ENCODE peak calls at places on chromosome X, in five cellular contexts. X, P, J, L and Q are unnamed samples.

GRCh38 chrX:99777912-99778311 is 632.2 kb downstream of the PCDH19 start:
- DNase-seq in X (no peak), P (no peak), J (no peak), L (no peak), Q (no peak)

GRCh38 chrX:54509401-54509800 is 13.4 kb upstream of the FGD1 start:
- DNase-seq in L (no peak), X (no peak), J (no peak), P (no peak), Q (no peak)

GRCh38 chrX:72609313-72609712 is 36.7 kb upstream of the HDAC8 start:
- DNase-seq in J (peak; percentile 46), P (no peak), L (no peak), X (no peak), Q (no peak)

GRCh38 chrX:47568656-47569295 is 7.8 kb downstream of the ARAF start:
- DNase-seq in L (no peak), P (no peak), J (peak; percentile 40), X (no peak), Q (no peak)

GRCh38 chrX:29947225-29947624 is 268.1 kb upstream of the MAGEB2 start:
- DNase-seq in J (no peak), P (no peak), L (no peak), X (no peak), Q (no peak)

GRCh38 chrX:20968996-20969395 is 405.2 kb upstream of the CNKSR2 start:
- DNase-seq in P (no peak), X (no peak), J (peak; percentile 73), L (no peak), Q (no peak)

GRCh38 chrX:74534569-74535038 is 79.8 kb downstream of the RLIM start:
- DNase-seq in P (no peak), L (no peak), X (no peak), J (no peak), Q (peak; percentile 30)

GRCh38 chrX:133402042-133402453 is 13.2 kb downstream of the GPC4 start:
- DNase-seq in P (no peak), L (no peak), X (no peak), J (no peak), Q (no peak)

GRCh38 chrX:69524765-69525164 is 20.6 kb downstream of the NALF2 start:
- DNase-seq in P (no peak), L (no peak), X (no peak), J (no peak), Q (no peak)

GRCh38 chrX:108312938-108313337 is 125.3 kb downstream of the COL4A6 start:
- DNase-seq in J (peak; percentile 94), X (no peak), L (no peak), P (peak; percentile 49), Q (no peak)

GRCh38 chrX:31178769-31179125 is 106.9 kb upstream of the FTHL17 start:
- DNase-seq in P (no peak), J (no peak), X (no peak), L (no peak), Q (peak; percentile 6)

GRCh38 chrX:120575379-120576114 is 14.8 kb upstream of the CUL4B start:
- DNase-seq in L (no peak), P (no peak), J (no peak), X (no peak), Q (no peak)

GRCh38 chrX:16946971-16947562 is 609 bp downstream of the REPS2 start:
- DNase-seq in J (no peak), P (no peak), X (no peak), L (peak; percentile 47), Q (peak; percentile 9)

GRCh38 chrX:40172169-40172979 is 74.6 kb upstream of the BCOR start:
- DNase-seq in J (peak; percentile 49), P (peak; percentile 78), X (no peak), L (peak; percentile 83), Q (peak; percentile 58)

GRCh38 chrX:30228526-30228925 is 1.9 kb upstream of the MAGEB3 start:
- DNase-seq in J (no peak), L (no peak), P (no peak), X (no peak), Q (no peak)

GRCh38 chrX:107530141-107530540 is 80.7 kb downstream of the FRMPD3 start:
- DNase-seq in J (no peak), X (no peak), P (no peak), L (no peak), Q (no peak)

GRCh38 chrX:139932077-139932900 is 564 bp downstream of the ATP11C start:
- DNase-seq in L (peak; percentile 72), X (peak; percentile 43), J (peak; percentile 31), P (peak; percentile 76), Q (peak; percentile 61)

GRCh38 chrX:39492495-39493162 is 605.1 kb downstream of the BCOR start:
- DNase-seq in J (no peak), L (peak; percentile 64), P (no peak), X (no peak), Q (no peak)

GRCh38 chrX:11757729-11758399 is at the start of gene MSL3:
- DNase-seq in L (peak; percentile 77), P (peak; percentile 75), X (peak; percentile 51), J (peak; percentile 50), Q (peak; percentile 78)

GRCh38 chrX:3370656-3371055 is 24.2 kb upstream of the MXRA5 start:
- DNase-seq in L (no peak), P (no peak), J (no peak), X (no peak), Q (no peak)

GRCh38 chrX:110045421-110045820 is 42.5 kb downstream of the TMEM164 start:
- DNase-seq in P (no peak), L (no peak), X (no peak), J (no peak), Q (no peak)

GRCh38 chrX:36957425-36958328 is 50.5 kb upstream of the FAM47C start:
- DNase-seq in X (no peak), L (no peak), P (no peak), J (no peak), Q (no peak)

GRCh38 chrX:6777211-6778002 is 242.5 kb upstream of the VCX3A start:
- DNase-seq in J (no peak), X (peak; percentile 35), P (no peak), L (no peak), Q (peak; percentile 6)

GRCh38 chrX:52277666-52278065 is 91.2 kb upstream of the XAGE2 start:
- DNase-seq in L (no peak), P (no peak), X (no peak), J (no peak), Q (no peak)

GRCh38 chrX:23434356-23434884 is 99.8 kb downstream of the PTCHD1 start:
- DNase-seq in L (peak; percentile 58), P (peak; percentile 74), J (peak; percentile 48), X (no peak), Q (no peak)

GRCh38 chrX:47623540-47624027 is 3.9 kb upstream of the SYN1 start:
- DNase-seq in L (peak; percentile 75), J (no peak), X (peak; percentile 27), P (peak; percentile 59), Q (no peak)

GRCh38 chrX:136639506-136640176 is 8.3 kb upstream of the CD40LG start:
- DNase-seq in X (no peak), J (peak; percentile 20), L (no peak), P (no peak), Q (no peak)

GRCh38 chrX:45363596-45363995 is 162.9 kb upstream of the DIPK2B start:
- DNase-seq in L (no peak), J (no peak), P (no peak), X (peak; percentile 27), Q (no peak)

GRCh38 chrX:123188081-123188480 is 4.0 kb downstream of the GRIA3 start:
- DNase-seq in X (no peak), L (no peak), P (no peak), J (no peak), Q (no peak)

GRCh38 chrX:102930990-102931756 is 5.9 kb upstream of the RAB40AL start:
- DNase-seq in J (peak; percentile 86), P (no peak), L (no peak), X (no peak), Q (no peak)

DNA sequence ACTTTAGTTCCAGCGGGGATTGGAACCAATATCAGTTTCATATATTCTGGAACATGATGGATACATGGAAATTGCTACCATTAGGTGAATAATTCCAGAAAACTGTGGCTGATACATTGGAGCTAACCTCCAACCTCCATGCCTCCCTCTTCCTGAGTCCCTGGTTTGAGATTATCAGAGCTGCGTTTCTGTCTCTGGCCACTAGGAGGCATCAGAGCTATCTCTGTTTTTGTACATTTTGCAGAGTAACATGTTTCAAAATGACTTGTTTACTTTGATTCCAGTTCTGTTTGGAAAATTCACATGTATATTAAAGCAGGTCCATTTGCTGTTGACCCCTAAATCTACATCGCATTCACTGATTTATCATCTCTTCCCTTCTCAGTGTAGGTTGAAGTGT is 2.4 kb upstream of the RAB40AL start:
- DNase-seq in X (peak; percentile 15), P (no peak), L (no peak), J (peak; percentile 67), Q (no peak)
- TF ChIP-seq CTCF in X (peak; percentile 71), P (peak; percentile 30), L (no peak), J (peak; percentile 74), Q (peak; percentile 89)

GRCh38 chrX:5656544-5656943 is 572.1 kb downstream of the NLGN4X start:
- DNase-seq in P (no peak), J (no peak), L (no peak), X (no peak), Q (no peak)

GRCh38 chrX:5646818-5647217 is 581.8 kb downstream of the NLGN4X start:
- DNase-seq in X (peak; percentile 84), P (no peak), J (no peak), L (no peak), Q (peak; percentile 67)

GRCh38 chrX:5648941-5649568 is 579.6 kb downstream of the NLGN4X start:
- DNase-seq in X (no peak), P (no peak), J (no peak), L (no peak), Q (no peak)

GRCh38 chrX:5650904-5651303 is 577.8 kb downstream of the NLGN4X start:
- DNase-seq in J (no peak), P (no peak), X (peak; percentile 35), L (no peak), Q (peak; percentile 31)
- H3K36me3 ChIP-seq in J (no peaks in the 10 kb centered on the region), P (no peaks in the 10 kb centered on the region), X (no peaks in the 10 kb centered on the region), L (no peaks in the 10 kb centered on the region), Q (no peaks in the 10 kb centered on the region)

DNA sequence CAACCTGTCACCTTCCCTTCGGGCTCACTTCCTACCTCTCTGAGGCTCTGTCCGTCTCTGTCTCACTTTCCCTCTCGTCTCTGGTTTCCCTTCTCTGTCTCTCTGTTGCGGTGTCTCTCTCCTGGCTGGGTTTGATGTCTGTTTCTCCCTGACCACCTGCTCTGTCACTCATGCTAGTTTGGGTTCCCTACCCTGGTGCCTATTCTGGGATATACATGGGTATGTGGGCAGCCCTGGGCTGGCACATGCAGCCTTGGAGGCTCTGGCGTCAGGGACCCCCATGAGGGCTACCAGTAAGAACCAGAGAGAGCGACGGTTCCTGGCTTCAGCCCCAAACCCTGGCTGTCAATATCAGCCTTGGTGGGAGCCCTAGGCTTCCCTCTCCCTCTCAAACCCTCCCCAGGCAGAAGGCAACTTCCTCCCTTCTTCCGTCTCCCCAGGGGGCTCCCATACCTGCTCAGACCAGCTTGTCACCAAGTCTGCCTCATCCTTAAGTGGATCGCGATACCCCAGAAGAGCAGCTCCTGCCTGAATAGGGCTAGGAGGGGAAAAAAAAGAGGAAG is 314 bp downstream of the DNASE1L1 start:
- DNase-seq in L (no peak), P (no peak), X (peak; percentile 6), J (no peak), Q (no peak)
- H3K4me3 ChIP-seq in L (no peak overlapping the region), P (peak overlapping the region; percentile 39), X (peak overlapping the region; percentile 54), J (peak overlapping the region; percentile 75), Q (peak overlapping the region; percentile 47)

DNA sequence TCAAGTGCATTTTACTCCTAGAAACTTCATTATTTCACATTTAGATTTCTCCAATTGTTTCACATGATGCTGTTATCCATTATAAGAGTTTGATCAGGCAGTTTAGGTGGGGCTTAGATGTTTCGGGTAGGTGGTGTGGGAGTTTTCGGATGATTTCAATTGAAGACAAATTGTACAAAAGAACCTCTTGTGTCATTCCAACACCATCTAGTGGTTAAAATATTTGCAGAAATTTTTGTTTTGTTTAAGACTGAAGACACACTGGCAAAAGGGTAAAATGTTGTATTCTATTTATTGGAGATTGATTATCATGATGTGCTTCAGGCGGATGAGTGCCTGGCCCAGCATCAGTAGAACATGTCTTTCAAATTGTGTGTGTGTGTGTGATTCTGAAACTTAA is 212.7 kb downstream of the SH3BGRL start:
- DNase-seq in J (peak; percentile 38), X (no peak), L (no peak), P (no peak), Q (no peak)
- TF ChIP-seq CTCF in J (peak; percentile 50), X (peak; percentile 9), L (no peak), P (no peak), Q (no peak)